ENCODE peak calls at places on chromosome 1, in seven cellular contexts. L is H7; W is ovary; D is naive thymus-derived CD4-positive, alpha-beta T cell; I is CD8-positive, alpha-beta memory T cell; V is cardiac fibroblast; S is psoas muscle. F is an unnamed sample.
A peak's percentile ranks its signal among the peaks of the same experiment; 100 is the strongest.

GRCh38 chr1:3133671-3134070 is 64.7 kb downstream of the PRDM16 start:
- DNase-seq in L (no peak), S (no peak), D (no peak), I (no peak), W (no peak), V (no peak), F (no peak)

GRCh38 chr1:206635983-206636354 is 633 bp downstream of the DYRK3 start:
- DNase-seq in D (peak; percentile 23), V (peak; percentile 18), W (no peak), L (no peak), I (no peak), S (no peak), F (no peak)

GRCh38 chr1:18989176-18989799 is 32.8 kb upstream of the IFFO2 start:
- DNase-seq in V (no peak), L (no peak), W (no peak), S (no peak), D (no peak), I (no peak), F (no peak)

GRCh38 chr1:92274939-92275338 is 23.8 kb downstream of the GLMN start:
- DNase-seq in S (no peak), V (no peak), L (no peak), D (no peak), W (no peak), I (no peak), F (no peak)

GRCh38 chr1:45752441-45753052 is 2.1 kb upstream of the IPP start:
- DNase-seq in D (no peak), V (peak; percentile 15), I (no peak), L (no peak), W (no peak), S (no peak), F (peak; percentile 1)

GRCh38 chr1:8706995-8707396 is 110.4 kb downstream of the RERE start:
- DNase-seq in V (peak; percentile 73), D (no peak), L (no peak), I (no peak), S (no peak), W (no peak), F (no peak)

GRCh38 chr1:89547563-89548485 is 23.2 kb downstream of the LRRC8B start:
- DNase-seq in I (no peak), D (no peak), L (no peak), S (peak; percentile 63), V (peak; percentile 70), W (no peak), F (peak; percentile 75)

GRCh38 chr1:25766721-25767436 is 33.1 kb upstream of the SELENON start:
- DNase-seq in D (no peak), I (no peak), L (no peak), W (no peak), V (no peak), S (peak; percentile 80), F (no peak)

GRCh38 chr1:19153169-19153568 is 56.9 kb downstream of the UBR4 start:
- DNase-seq in W (no peak), S (no peak), V (no peak), L (no peak), D (no peak), I (no peak), F (no peak)

GRCh38 chr1:182556279-182556678 is 32.8 kb downstream of the RNASEL start:
- DNase-seq in I (no peak), D (no peak), S (no peak), W (no peak), L (no peak), V (no peak), F (no peak)

GRCh38 chr1:14851775-14852174 is 253.3 kb downstream of the KAZN start:
- DNase-seq in V (no peak), I (no peak), W (no peak), S (no peak), D (no peak), L (no peak), F (no peak)

GRCh38 chr1:3070654-3071506 is 1.9 kb downstream of the PRDM16 start:
- DNase-seq in D (no peak), V (no peak), W (peak; percentile 57), L (peak; percentile 81), I (no peak), S (peak; percentile 47), F (no peak)

GRCh38 chr1:219732814-219733491 is 120.0 kb upstream of the ZC3H11B start:
- DNase-seq in I (no peak), S (no peak), W (no peak), V (no peak), L (no peak), D (no peak), F (no peak)

GRCh38 chr1:64608015-64608650 is 136.7 kb upstream of the RAVER2 start:
- DNase-seq in S (no peak), L (no peak), V (peak; percentile 9), I (no peak), D (no peak), W (no peak), F (peak; percentile 21)

GRCh38 chr1:78440381-78440793 is 50.4 kb upstream of the PTGFR start:
- DNase-seq in V (no peak), D (no peak), L (no peak), W (no peak), I (no peak), S (no peak), F (no peak)

GRCh38 chr1:12617901-12618660 is at the start of gene DHRS3:
- DNase-seq in L (peak; percentile 97), W (peak; percentile 82), V (peak; percentile 77), D (peak; percentile 78), S (peak; percentile 90), I (peak; percentile 58), F (no peak)

GRCh38 chr1:219506337-219506944 is 106.5 kb downstream of the ZC3H11B start:
- DNase-seq in W (no peak), L (no peak), V (no peak), D (no peak), S (no peak), I (no peak), F (no peak)

GRCh38 chr1:145750444-145750843 is 31.1 kb downstream of the CD160 start:
- DNase-seq in L (no peak), D (no peak), V (no peak), S (no peak), W (no peak), I (no peak), F (no peak)

GRCh38 chr1:27528701-27529637 is 39.0 kb upstream of the WASF2 start:
- DNase-seq in V (peak; percentile 84), S (peak; percentile 88), W (peak; percentile 94), D (no peak), L (peak; percentile 76), I (no peak), F (no peak)

GRCh38 chr1:110002695-110003094 is 18.1 kb downstream of the AHCYL1 start:
- DNase-seq in V (no peak), I (no peak), S (no peak), D (no peak), W (no peak), L (no peak), F (no peak)

GRCh38 chr1:22416555-22417454 is 34.8 kb upstream of the ZBTB40 start:
- DNase-seq in W (peak; percentile 81), I (peak; percentile 59), V (peak; percentile 78), D (peak; percentile 71), L (peak; percentile 92), S (peak; percentile 85), F (peak; percentile 25)

GRCh38 chr1:204447220-204447619 is 35.6 kb upstream of the PPP1R15B start:
- DNase-seq in W (no peak), V (no peak), D (no peak), S (no peak), I (no peak), L (no peak), F (no peak)

GRCh38 chr1:150235436-150235851 is 468 bp downstream of the ANP32E start:
- DNase-seq in L (peak; percentile 52), D (no peak), S (no peak), V (no peak), I (peak; percentile 8), W (no peak), F (no peak)

GRCh38 chr1:53390261-53390660 is 62.4 kb upstream of the LRP8 start:
- DNase-seq in L (no peak), V (no peak), W (no peak), I (no peak), S (peak; percentile 64), D (no peak), F (no peak)

GRCh38 chr1:116820362-116820761 is 66.1 kb downstream of the CD2 start:
- DNase-seq in D (no peak), L (no peak), I (no peak), V (peak; percentile 99), S (no peak), W (peak; percentile 47), F (peak; percentile 98)

GRCh38 chr1:24878775-24879742 is 51.0 kb downstream of the RUNX3 start:
- DNase-seq in I (no peak), D (no peak), S (no peak), V (peak; percentile 27), W (no peak), L (no peak), F (peak; percentile 7)

DNA sequence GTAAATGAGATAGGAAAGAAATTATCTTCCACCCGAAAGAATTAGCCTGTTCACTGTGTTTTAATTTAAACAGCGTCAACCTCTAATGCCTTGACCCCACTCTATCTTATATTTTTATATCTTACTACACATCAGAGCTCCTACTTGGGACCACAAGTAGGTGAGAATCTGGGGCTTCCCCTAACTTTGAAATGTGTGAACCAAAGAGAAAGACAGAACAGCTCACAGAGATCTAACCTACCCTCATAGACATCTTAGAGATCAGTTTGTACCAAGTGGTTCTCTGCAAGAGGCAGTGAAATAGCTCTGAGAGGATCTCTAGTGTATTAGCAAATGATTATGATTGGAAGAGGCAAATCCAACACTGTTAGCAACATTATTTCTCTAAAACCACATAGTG is 31.0 kb upstream of the IFI16 start:
- DNase-seq in W (no peak), V (no peak), L (no peak), S (no peak), D (no peak), I (no peak), F (no peak)
- H3K4me3 ChIP-seq in W (no peak overlapping the region), V (no peak overlapping the region), L (no peak overlapping the region), S (no peak overlapping the region), D (no peak overlapping the region), I (no peak overlapping the region), F (no peak overlapping the region)

GRCh38 chr1:40383095-40383487 is 9.6 kb downstream of the SMAP2 start:
- DNase-seq in W (no peak), L (peak; percentile 54), V (peak; percentile 71), S (no peak), I (no peak), D (no peak), F (no peak)
- H3K4me3 ChIP-seq in W (no peak overlapping the region), L (no peak overlapping the region), V (no peak overlapping the region), S (no peak overlapping the region), I (peak overlapping the region; percentile 40), D (peak overlapping the region; percentile 44), F (no peak overlapping the region)

GRCh38 chr1:199124351-199124750 is 485.5 kb downstream of the PTPRC start:
- DNase-seq in I (no peak), V (peak; percentile 32), W (no peak), D (no peak), L (no peak), S (no peak), F (no peak)
- H3K4me3 ChIP-seq in I (no peak overlapping the region), V (no peak overlapping the region), W (no peak overlapping the region), D (no peak overlapping the region), L (no peak overlapping the region), S (no peak overlapping the region), F (no peak overlapping the region)

DNA sequence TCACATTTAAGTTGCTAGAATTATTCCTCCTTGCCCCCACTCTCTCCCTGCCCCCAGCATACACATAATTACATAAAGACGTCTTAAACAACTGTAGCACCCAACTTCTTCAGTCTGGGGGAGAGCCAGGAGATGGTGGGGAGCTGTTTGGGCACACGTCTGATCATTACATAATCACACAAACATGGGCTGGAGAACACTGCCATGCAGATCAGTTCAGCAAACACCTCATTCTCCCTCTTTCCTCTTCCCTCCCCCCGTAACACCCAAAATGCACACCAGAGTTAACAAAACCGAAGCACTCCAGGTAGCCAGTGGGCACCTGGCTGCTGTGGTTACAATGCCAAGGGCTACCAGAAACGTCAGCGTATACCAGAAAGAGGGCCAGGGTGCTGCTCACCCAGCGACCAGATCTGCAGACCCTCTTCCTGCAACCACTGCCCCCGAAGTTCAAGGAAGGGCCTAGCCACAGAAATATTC is 1.6 kb downstream of the HIVEP3 start:
- DNase-seq in V (no peak), L (no peak), W (no peak), I (no peak), S (no peak), D (no peak), F (no peak)
- H3K4me3 ChIP-seq in V (no peak overlapping the region), L (peak overlapping the region; percentile 59), W (peak overlapping the region; percentile 44), I (peak overlapping the region; percentile 72), S (peak overlapping the region; percentile 80), D (peak overlapping the region; percentile 67), F (no peak overlapping the region)

F was measured in skeletal muscle cell.